ENCODE peak calls at places on chromosome 1, in four cellular contexts. R is NCI-H1417, V is HTR-8/SVneo, E is progenitor cell of endocrine pancreas. G is an unnamed sample.

GRCh38 chr1:11650331-11650991 is 3.8 kb downstream of the FBXO2 start:
- DNase-seq in R (peak; percentile 88), V (no peak), E (peak; percentile 75), G (peak; percentile 32)

GRCh38 chr1:31576743-31577455 is 584 bp downstream of the TINAGL1 start:
- DNase-seq in R (no peak), V (no peak), E (no peak), G (no peak)

GRCh38 chr1:172390243-172390619 is 30.3 kb upstream of the C1orf105 start:
- DNase-seq in R (no peak), V (no peak), E (no peak), G (no peak)

GRCh38 chr1:74324684-74325448 is 89.7 kb downstream of the TNNI3K start:
- DNase-seq in R (no peak), V (no peak), E (no peak), G (no peak)

GRCh38 chr1:178172939-178173338 is 79.0 kb downstream of the RASAL2 start:
- DNase-seq in R (no peak), V (no peak), E (no peak), G (no peak)

GRCh38 chr1:51829058-51829457 is 49.5 kb downstream of the NRDC start:
- DNase-seq in R (peak; percentile 11), V (no peak), E (no peak), G (no peak)

GRCh38 chr1:217425528-217425927 is 205.4 kb downstream of the GPATCH2 start:
- DNase-seq in R (no peak), V (no peak), E (no peak), G (no peak)

GRCh38 chr1:183607322-183607980 is 17.2 kb upstream of the NCF2 start:
- DNase-seq in R (no peak), V (no peak), E (no peak), G (no peak)

GRCh38 chr1:33329600-33330305 is 8.9 kb upstream of the A3GALT2 start:
- DNase-seq in R (no peak), V (no peak), E (no peak), G (no peak)

GRCh38 chr1:66341446-66342089 is 192.4 kb upstream of the SGIP1 start:
- DNase-seq in R (no peak), V (no peak), E (no peak), G (no peak)

GRCh38 chr1:226034482-226034881 is 28.0 kb upstream of the H3-3A start:
- DNase-seq in R (no peak), V (no peak), E (no peak), G (no peak)

GRCh38 chr1:41268154-41268770 is 26.2 kb upstream of the SCMH1 start:
- DNase-seq in R (peak; percentile 79), V (peak; percentile 85), E (peak; percentile 75), G (peak; percentile 71)

GRCh38 chr1:60695633-60696032 is 386.7 kb upstream of the NFIA start:
- DNase-seq in R (no peak), V (no peak), E (no peak), G (no peak)

GRCh38 chr1:184112176-184112948 is 60.8 kb downstream of the TSEN15 start:
- DNase-seq in R (peak; percentile 9), V (no peak), E (no peak), G (no peak)

GRCh38 chr1:111825217-111825616 is 69.5 kb downstream of the DDX20 start:
- DNase-seq in R (no peak), V (no peak), E (no peak), G (no peak)

GRCh38 chr1:229888561-229889001 is 178.5 kb upstream of the GALNT2 start:
- DNase-seq in R (no peak), V (no peak), E (no peak), G (no peak)

GRCh38 chr1:204828352-204828850 is 42.3 kb upstream of the NFASC start:
- DNase-seq in R (peak; percentile 91), V (peak; percentile 79), E (peak; percentile 69), G (peak; percentile 89)

GRCh38 chr1:159207774-159208459 is 3.2 kb downstream of the ACKR1 start:
- DNase-seq in R (peak; percentile 8), V (no peak), E (no peak), G (no peak)

GRCh38 chr1:33435096-33435820 is 4.4 kb upstream of the PHC2 start:
- DNase-seq in R (no peak), V (no peak), E (no peak), G (peak; percentile 78)

GRCh38 chr1:203557958-203558760 is 64.2 kb downstream of the OPTC start:
- DNase-seq in R (peak; percentile 45), V (peak; percentile 71), E (no peak), G (no peak)

GRCh38 chr1:154155282-154155681 is 409 bp upstream of the NUP210L start:
- DNase-seq in R (no peak), V (no peak), E (no peak), G (peak; percentile 29)

GRCh38 chr1:44605904-44606615 is 68.2 kb downstream of the TMEM53 start:
- DNase-seq in R (no peak), V (no peak), E (no peak), G (no peak)

GRCh38 chr1:38690790-38691189 is 168.8 kb downstream of the RRAGC start:
- DNase-seq in R (no peak), V (no peak), E (no peak), G (no peak)

GRCh38 chr1:21564521-21565095 is 55.4 kb downstream of the ALPL start:
- DNase-seq in R (no peak), V (no peak), E (no peak), G (no peak)

GRCh38 chr1:226305184-226305583 is 3.8 kb downstream of the LIN9 start:
- DNase-seq in R (no peak), V (no peak), E (no peak), G (no peak)

GRCh38 chr1:198641506-198641905 is 2.7 kb downstream of the PTPRC start:
- DNase-seq in R (no peak), V (peak; percentile 9), E (no peak), G (no peak)

GRCh38 chr1:240598201-240598600 is 13.8 kb downstream of the GREM2 start:
- DNase-seq in R (no peak), V (no peak), E (no peak), G (no peak)

GRCh38 chr1:7930547-7931445 is 9.8 kb downstream of the TNFRSF9 start:
- DNase-seq in R (no peak), V (no peak), E (no peak), G (no peak)

G was measured in NCI-H345.